ENCODE peak calls at places on chromosomes 4 and X, in eight cellular contexts. One of them, this sample, is unnamed.

GRCh38 chrX:154827624-154828408 is 6.6 kb downstream of the SMIM9 start:
- DNase-seq in pancreas: no peak
- DNase-seq in H9: no peak
- DNase-seq in progenitor cell of endocrine pancreas: no peak
- DNase-seq in activated B cell treated with CpG ODN at 0.5 μM for 24 hours: no peak
- DNase-seq in right lobe of liver: no peak
- DNase-seq in left ventricle myocardium inferior: no peak
- DNase-seq in CD4-positive, alpha-beta T cell: no peak
- DNase-seq in this sample: no peak

GRCh38 chr4:123856689-123857545 is 460.3 kb downstream of the SPRY1 start:
- DNase-seq in pancreas: no peak
- DNase-seq in H9: peak
- DNase-seq in progenitor cell of endocrine pancreas: no peak
- DNase-seq in activated B cell treated with CpG ODN at 0.5 μM for 24 hours: no peak
- DNase-seq in right lobe of liver: no peak
- DNase-seq in left ventricle myocardium inferior: peak
- DNase-seq in CD4-positive, alpha-beta T cell: no peak
- DNase-seq in this sample: no peak

GRCh38 chrX:123648028-123648810 is 84.6 kb downstream of the THOC2 start:
- DNase-seq in pancreas: peak
- DNase-seq in H9: peak
- DNase-seq in progenitor cell of endocrine pancreas: peak
- DNase-seq in activated B cell treated with CpG ODN at 0.5 μM for 24 hours: no peak
- DNase-seq in right lobe of liver: no peak
- DNase-seq in left ventricle myocardium inferior: no peak
- DNase-seq in CD4-positive, alpha-beta T cell: no peak
- DNase-seq in this sample: no peak

GRCh38 chr4:155342142-155342541 is 34.6 kb downstream of the MAP9 start:
- DNase-seq in pancreas: no peak
- DNase-seq in H9: no peak
- DNase-seq in progenitor cell of endocrine pancreas: no peak
- DNase-seq in activated B cell treated with CpG ODN at 0.5 μM for 24 hours: no peak
- DNase-seq in right lobe of liver: no peak
- DNase-seq in left ventricle myocardium inferior: no peak
- DNase-seq in CD4-positive, alpha-beta T cell: no peak
- DNase-seq in this sample: no peak

GRCh38 chr4:6383929-6384328 is 88.5 kb downstream of the PPP2R2C start:
- DNase-seq in pancreas: no peak
- DNase-seq in H9: no peak
- DNase-seq in progenitor cell of endocrine pancreas: no peak
- DNase-seq in activated B cell treated with CpG ODN at 0.5 μM for 24 hours: no peak
- DNase-seq in right lobe of liver: no peak
- DNase-seq in left ventricle myocardium inferior: no peak
- DNase-seq in CD4-positive, alpha-beta T cell: no peak
- DNase-seq in this sample: no peak

GRCh38 chr4:125314676-125315570 is at the start of gene FAT4:
- DNase-seq in pancreas: peak
- DNase-seq in H9: peak
- DNase-seq in progenitor cell of endocrine pancreas: peak
- DNase-seq in activated B cell treated with CpG ODN at 0.5 μM for 24 hours: peak
- DNase-seq in right lobe of liver: peak
- DNase-seq in left ventricle myocardium inferior: peak
- DNase-seq in CD4-positive, alpha-beta T cell: no peak
- DNase-seq in this sample: peak

GRCh38 chr4:8185280-8185679 is 13.8 kb upstream of the SH3TC1 start:
- DNase-seq in pancreas: no peak
- DNase-seq in H9: no peak
- DNase-seq in progenitor cell of endocrine pancreas: no peak
- DNase-seq in activated B cell treated with CpG ODN at 0.5 μM for 24 hours: no peak
- DNase-seq in right lobe of liver: no peak
- DNase-seq in left ventricle myocardium inferior: no peak
- DNase-seq in CD4-positive, alpha-beta T cell: no peak
- DNase-seq in this sample: peak

GRCh38 chrX:70436380-70436779 is 8.3 kb upstream of the DLG3 start:
- DNase-seq in pancreas: no peak
- DNase-seq in H9: peak
- DNase-seq in progenitor cell of endocrine pancreas: no peak
- DNase-seq in activated B cell treated with CpG ODN at 0.5 μM for 24 hours: no peak
- DNase-seq in right lobe of liver: no peak
- DNase-seq in left ventricle myocardium inferior: no peak
- DNase-seq in CD4-positive, alpha-beta T cell: no peak
- DNase-seq in this sample: no peak

GRCh38 chr4:153409412-153409811 is 56.7 kb upstream of the TMEM131L start:
- DNase-seq in pancreas: no peak
- DNase-seq in H9: no peak
- DNase-seq in progenitor cell of endocrine pancreas: no peak
- DNase-seq in activated B cell treated with CpG ODN at 0.5 μM for 24 hours: no peak
- DNase-seq in right lobe of liver: no peak
- DNase-seq in left ventricle myocardium inferior: no peak
- DNase-seq in CD4-positive, alpha-beta T cell: no peak
- DNase-seq in this sample: no peak

GRCh38 chr4:53905935-53906377 is 158.4 kb downstream of the CHIC2 start:
- DNase-seq in pancreas: no peak
- DNase-seq in H9: peak
- DNase-seq in progenitor cell of endocrine pancreas: no peak
- DNase-seq in activated B cell treated with CpG ODN at 0.5 μM for 24 hours: no peak
- DNase-seq in right lobe of liver: peak
- DNase-seq in left ventricle myocardium inferior: peak
- DNase-seq in CD4-positive, alpha-beta T cell: no peak
- DNase-seq in this sample: no peak

GRCh38 chr4:158016511-158016910 is 156.3 kb downstream of the GASK1B start:
- DNase-seq in pancreas: no peak
- DNase-seq in H9: no peak
- DNase-seq in progenitor cell of endocrine pancreas: no peak
- DNase-seq in activated B cell treated with CpG ODN at 0.5 μM for 24 hours: no peak
- DNase-seq in right lobe of liver: no peak
- DNase-seq in left ventricle myocardium inferior: no peak
- DNase-seq in CD4-positive, alpha-beta T cell: no peak
- DNase-seq in this sample: no peak

GRCh38 chr4:30952526-30953219 is 232.5 kb downstream of the PCDH7 start:
- DNase-seq in pancreas: no peak
- DNase-seq in H9: no peak
- DNase-seq in progenitor cell of endocrine pancreas: no peak
- DNase-seq in activated B cell treated with CpG ODN at 0.5 μM for 24 hours: no peak
- DNase-seq in right lobe of liver: no peak
- DNase-seq in left ventricle myocardium inferior: no peak
- DNase-seq in CD4-positive, alpha-beta T cell: no peak
- DNase-seq in this sample: no peak

GRCh38 chr4:105871997-105872396 is 23.3 kb upstream of the NPNT start:
- DNase-seq in pancreas: no peak
- DNase-seq in H9: no peak
- DNase-seq in progenitor cell of endocrine pancreas: no peak
- DNase-seq in activated B cell treated with CpG ODN at 0.5 μM for 24 hours: no peak
- DNase-seq in right lobe of liver: no peak
- DNase-seq in left ventricle myocardium inferior: no peak
- DNase-seq in CD4-positive, alpha-beta T cell: no peak
- DNase-seq in this sample: no peak

GRCh38 chr4:184066584-184067300 is 150.9 kb downstream of the ENPP6 start:
- DNase-seq in pancreas: no peak
- DNase-seq in H9: no peak
- DNase-seq in progenitor cell of endocrine pancreas: no peak
- DNase-seq in activated B cell treated with CpG ODN at 0.5 μM for 24 hours: no peak
- DNase-seq in right lobe of liver: peak
- DNase-seq in left ventricle myocardium inferior: no peak
- DNase-seq in CD4-positive, alpha-beta T cell: no peak
- DNase-seq in this sample: no peak

GRCh38 chr4:108793413-108793812 is 30.6 kb upstream of the ETNPPL start:
- DNase-seq in pancreas: no peak
- DNase-seq in H9: no peak
- DNase-seq in progenitor cell of endocrine pancreas: no peak
- DNase-seq in activated B cell treated with CpG ODN at 0.5 μM for 24 hours: no peak
- DNase-seq in right lobe of liver: no peak
- DNase-seq in left ventricle myocardium inferior: no peak
- DNase-seq in CD4-positive, alpha-beta T cell: no peak
- DNase-seq in this sample: no peak

GRCh38 chr4:52659722-52660261 is 691 bp upstream of the USP46 start:
- DNase-seq in pancreas: peak
- DNase-seq in H9: no peak
- DNase-seq in progenitor cell of endocrine pancreas: peak
- DNase-seq in activated B cell treated with CpG ODN at 0.5 μM for 24 hours: no peak
- DNase-seq in right lobe of liver: peak
- DNase-seq in left ventricle myocardium inferior: peak
- DNase-seq in CD4-positive, alpha-beta T cell: peak
- DNase-seq in this sample: no peak

GRCh38 chr4:6907658-6908191 is 1.9 kb upstream of the TBC1D14 start:
- DNase-seq in pancreas: peak
- DNase-seq in H9: peak
- DNase-seq in progenitor cell of endocrine pancreas: no peak
- DNase-seq in activated B cell treated with CpG ODN at 0.5 μM for 24 hours: no peak
- DNase-seq in right lobe of liver: no peak
- DNase-seq in left ventricle myocardium inferior: no peak
- DNase-seq in CD4-positive, alpha-beta T cell: no peak
- DNase-seq in this sample: no peak

GRCh38 chrX:106898462-106898861 is 4.7 kb downstream of the RIPPLY1 start:
- DNase-seq in pancreas: no peak
- DNase-seq in H9: no peak
- DNase-seq in progenitor cell of endocrine pancreas: no peak
- DNase-seq in activated B cell treated with CpG ODN at 0.5 μM for 24 hours: no peak
- DNase-seq in right lobe of liver: no peak
- DNase-seq in left ventricle myocardium inferior: no peak
- DNase-seq in CD4-positive, alpha-beta T cell: no peak
- DNase-seq in this sample: no peak

GRCh38 chr4:88759039-88759631 is 61.5 kb upstream of the NAP1L5 start:
- DNase-seq in pancreas: no peak
- DNase-seq in H9: no peak
- DNase-seq in progenitor cell of endocrine pancreas: no peak
- DNase-seq in activated B cell treated with CpG ODN at 0.5 μM for 24 hours: no peak
- DNase-seq in right lobe of liver: no peak
- DNase-seq in left ventricle myocardium inferior: no peak
- DNase-seq in CD4-positive, alpha-beta T cell: no peak
- DNase-seq in this sample: no peak

GRCh38 chrX:74537011-74537390 is 77.4 kb downstream of the RLIM start:
- DNase-seq in pancreas: no peak
- DNase-seq in H9: peak
- DNase-seq in progenitor cell of endocrine pancreas: no peak
- DNase-seq in activated B cell treated with CpG ODN at 0.5 μM for 24 hours: no peak
- DNase-seq in right lobe of liver: no peak
- DNase-seq in left ventricle myocardium inferior: peak
- DNase-seq in CD4-positive, alpha-beta T cell: no peak
- DNase-seq in this sample: no peak

GRCh38 chr4:124085561-124086180 is 626.9 kb downstream of the ANKRD50 start:
- DNase-seq in pancreas: no peak
- DNase-seq in H9: no peak
- DNase-seq in progenitor cell of endocrine pancreas: no peak
- DNase-seq in activated B cell treated with CpG ODN at 0.5 μM for 24 hours: no peak
- DNase-seq in right lobe of liver: no peak
- DNase-seq in left ventricle myocardium inferior: no peak
- DNase-seq in CD4-positive, alpha-beta T cell: no peak
- DNase-seq in this sample: no peak

GRCh38 chr4:42555828-42556227 is 101.1 kb downstream of the ATP8A1 start:
- DNase-seq in pancreas: no peak
- DNase-seq in H9: no peak
- DNase-seq in progenitor cell of endocrine pancreas: no peak
- DNase-seq in activated B cell treated with CpG ODN at 0.5 μM for 24 hours: no peak
- DNase-seq in right lobe of liver: no peak
- DNase-seq in left ventricle myocardium inferior: no peak
- DNase-seq in CD4-positive, alpha-beta T cell: no peak
- DNase-seq in this sample: no peak

GRCh38 chr4:165394275-165394674 is 15.5 kb downstream of the CPE start:
- DNase-seq in pancreas: no peak
- DNase-seq in H9: no peak
- DNase-seq in progenitor cell of endocrine pancreas: no peak
- DNase-seq in activated B cell treated with CpG ODN at 0.5 μM for 24 hours: no peak
- DNase-seq in right lobe of liver: no peak
- DNase-seq in left ventricle myocardium inferior: no peak
- DNase-seq in CD4-positive, alpha-beta T cell: no peak
- DNase-seq in this sample: no peak

GRCh38 chrX:47815901-47816845 is 20.5 kb upstream of the ZNF81 start:
- DNase-seq in pancreas: no peak
- DNase-seq in H9: peak
- DNase-seq in progenitor cell of endocrine pancreas: no peak
- DNase-seq in activated B cell treated with CpG ODN at 0.5 μM for 24 hours: no peak
- DNase-seq in right lobe of liver: no peak
- DNase-seq in left ventricle myocardium inferior: no peak
- DNase-seq in CD4-positive, alpha-beta T cell: no peak
- DNase-seq in this sample: no peak

GRCh38 chr4:11623726-11624037 is 195.0 kb upstream of the HS3ST1 start:
- DNase-seq in pancreas: peak
- DNase-seq in H9: peak
- DNase-seq in progenitor cell of endocrine pancreas: peak
- DNase-seq in activated B cell treated with CpG ODN at 0.5 μM for 24 hours: no peak
- DNase-seq in right lobe of liver: no peak
- DNase-seq in left ventricle myocardium inferior: peak
- DNase-seq in CD4-positive, alpha-beta T cell: no peak
- DNase-seq in this sample: no peak

GRCh38 chr4:168766537-168767316 is 243.3 kb downstream of the CBR4 start:
- DNase-seq in pancreas: no peak
- DNase-seq in H9: no peak
- DNase-seq in progenitor cell of endocrine pancreas: no peak
- DNase-seq in activated B cell treated with CpG ODN at 0.5 μM for 24 hours: no peak
- DNase-seq in right lobe of liver: no peak
- DNase-seq in left ventricle myocardium inferior: no peak
- DNase-seq in CD4-positive, alpha-beta T cell: no peak
- DNase-seq in this sample: no peak

GRCh38 chrX:39726810-39727209 is 370.9 kb downstream of the BCOR start:
- DNase-seq in pancreas: no peak
- DNase-seq in H9: no peak
- DNase-seq in progenitor cell of endocrine pancreas: no peak
- DNase-seq in activated B cell treated with CpG ODN at 0.5 μM for 24 hours: no peak
- DNase-seq in right lobe of liver: no peak
- DNase-seq in left ventricle myocardium inferior: peak
- DNase-seq in CD4-positive, alpha-beta T cell: no peak
- DNase-seq in this sample: no peak

GRCh38 chrX:140141444-140142029 is 176.2 kb upstream of the CXorf66 start:
- DNase-seq in pancreas: no peak
- DNase-seq in H9: no peak
- DNase-seq in progenitor cell of endocrine pancreas: peak
- DNase-seq in activated B cell treated with CpG ODN at 0.5 μM for 24 hours: no peak
- DNase-seq in right lobe of liver: peak
- DNase-seq in left ventricle myocardium inferior: no peak
- DNase-seq in CD4-positive, alpha-beta T cell: no peak
- DNase-seq in this sample: no peak
- TF ChIP-seq CTCF in pancreas: peak
- TF ChIP-seq CTCF in H9: peak
- TF ChIP-seq CTCF in progenitor cell of endocrine pancreas: peak
- TF ChIP-seq CTCF in activated B cell treated with CpG ODN at 0.5 μM for 24 hours: no peak
- TF ChIP-seq CTCF in right lobe of liver: peak
- TF ChIP-seq CTCF in left ventricle myocardium inferior: peak
- TF ChIP-seq CTCF in CD4-positive, alpha-beta T cell: peak
- TF ChIP-seq CTCF in this sample: peak

GRCh38 chr4:79763486-79764075 is 309.4 kb downstream of the ANTXR2 start:
- DNase-seq in pancreas: no peak
- DNase-seq in H9: no peak
- DNase-seq in progenitor cell of endocrine pancreas: no peak
- DNase-seq in activated B cell treated with CpG ODN at 0.5 μM for 24 hours: no peak
- DNase-seq in right lobe of liver: no peak
- DNase-seq in left ventricle myocardium inferior: no peak
- DNase-seq in CD4-positive, alpha-beta T cell: no peak
- DNase-seq in this sample: no peak
- TF ChIP-seq CTCF in pancreas: no peak
- TF ChIP-seq CTCF in H9: peak
- TF ChIP-seq CTCF in progenitor cell of endocrine pancreas: no peak
- TF ChIP-seq CTCF in activated B cell treated with CpG ODN at 0.5 μM for 24 hours: no peak
- TF ChIP-seq CTCF in right lobe of liver: no peak
- TF ChIP-seq CTCF in left ventricle myocardium inferior: no peak
- TF ChIP-seq CTCF in CD4-positive, alpha-beta T cell: no peak
- TF ChIP-seq CTCF in this sample: no peak

GRCh38 chrX:125492439-125492838 is 172.8 kb downstream of the TEX13C start:
- DNase-seq in pancreas: no peak
- DNase-seq in H9: no peak
- DNase-seq in progenitor cell of endocrine pancreas: no peak
- DNase-seq in activated B cell treated with CpG ODN at 0.5 μM for 24 hours: no peak
- DNase-seq in right lobe of liver: no peak
- DNase-seq in left ventricle myocardium inferior: no peak
- DNase-seq in CD4-positive, alpha-beta T cell: no peak
- DNase-seq in this sample: no peak
- TF ChIP-seq CTCF in pancreas: no peak
- TF ChIP-seq CTCF in H9: no peak
- TF ChIP-seq CTCF in progenitor cell of endocrine pancreas: no peak
- TF ChIP-seq CTCF in activated B cell treated with CpG ODN at 0.5 μM for 24 hours: no peak
- TF ChIP-seq CTCF in right lobe of liver: no peak
- TF ChIP-seq CTCF in left ventricle myocardium inferior: no peak
- TF ChIP-seq CTCF in CD4-positive, alpha-beta T cell: no peak
- TF ChIP-seq CTCF in this sample: no peak

GRCh38 chr4:177367336-177367735 is 57.7 kb downstream of the NEIL3 start:
- DNase-seq in pancreas: no peak
- DNase-seq in H9: peak
- DNase-seq in progenitor cell of endocrine pancreas: no peak
- DNase-seq in activated B cell treated with CpG ODN at 0.5 μM for 24 hours: no peak
- DNase-seq in right lobe of liver: no peak
- DNase-seq in left ventricle myocardium inferior: no peak
- DNase-seq in CD4-positive, alpha-beta T cell: no peak
- DNase-seq in this sample: no peak
- TF ChIP-seq CTCF in pancreas: no peak
- TF ChIP-seq CTCF in H9: peak
- TF ChIP-seq CTCF in progenitor cell of endocrine pancreas: peak
- TF ChIP-seq CTCF in activated B cell treated with CpG ODN at 0.5 μM for 24 hours: no peak
- TF ChIP-seq CTCF in right lobe of liver: peak
- TF ChIP-seq CTCF in left ventricle myocardium inferior: no peak
- TF ChIP-seq CTCF in CD4-positive, alpha-beta T cell: peak
- TF ChIP-seq CTCF in this sample: peak